ENCODE peak calls at places on chromosomes 1 and 21, in ten cellular contexts. One of them, this sample, is unnamed.

GRCh38 chr1:56978819-56979218 is 13.0 kb upstream of the C8B start:
- DNase-seq in non-pigmented ciliary epithelial cell: no peak
- DNase-seq in islet precursor cell: no peak
- DNase-seq in stimulated activated CD8-positive, alpha-beta memory T cell treated with anti-CD3 and anti-CD28 coated beads, Interleukin-2, amount 100 ng/mL, for 48 hours: no peak
- DNase-seq in CD4-positive, CD25-positive, alpha-beta regulatory T cell: no peak
- DNase-seq in glutamatergic neuron: no peak
- DNase-seq in T-helper 2 cell: no peak
- DNase-seq in Kasumi-1: no peak
- DNase-seq in tibial nerve: no peak
- DNase-seq in heart right ventricle: no peak
- DNase-seq in this sample: no peak

GRCh38 chr1:192327997-192328396 is 11.2 kb downstream of the RGS21 start:
- DNase-seq in non-pigmented ciliary epithelial cell: no peak
- DNase-seq in islet precursor cell: no peak
- DNase-seq in stimulated activated CD8-positive, alpha-beta memory T cell treated with anti-CD3 and anti-CD28 coated beads, Interleukin-2, amount 100 ng/mL, for 48 hours: no peak
- DNase-seq in CD4-positive, CD25-positive, alpha-beta regulatory T cell: no peak
- DNase-seq in glutamatergic neuron: no peak
- DNase-seq in T-helper 2 cell: no peak
- DNase-seq in Kasumi-1: no peak
- DNase-seq in tibial nerve: no peak
- DNase-seq in heart right ventricle: no peak
- DNase-seq in this sample: no peak

GRCh38 chr1:220370041-220370700 is 97.9 kb upstream of the RAB3GAP2 start:
- DNase-seq in non-pigmented ciliary epithelial cell: peak; percentile 79
- DNase-seq in islet precursor cell: peak; percentile 92
- DNase-seq in stimulated activated CD8-positive, alpha-beta memory T cell treated with anti-CD3 and anti-CD28 coated beads, Interleukin-2, amount 100 ng/mL, for 48 hours: no peak
- DNase-seq in CD4-positive, CD25-positive, alpha-beta regulatory T cell: no peak
- DNase-seq in glutamatergic neuron: peak; percentile 37
- DNase-seq in T-helper 2 cell: no peak
- DNase-seq in Kasumi-1: no peak
- DNase-seq in tibial nerve: no peak
- DNase-seq in heart right ventricle: peak; percentile 15
- DNase-seq in this sample: peak; percentile 22

GRCh38 chr1:36858981-36859380 is 175.3 kb downstream of the GRIK3 start:
- DNase-seq in non-pigmented ciliary epithelial cell: no peak
- DNase-seq in islet precursor cell: no peak
- DNase-seq in stimulated activated CD8-positive, alpha-beta memory T cell treated with anti-CD3 and anti-CD28 coated beads, Interleukin-2, amount 100 ng/mL, for 48 hours: no peak
- DNase-seq in CD4-positive, CD25-positive, alpha-beta regulatory T cell: no peak
- DNase-seq in glutamatergic neuron: no peak
- DNase-seq in T-helper 2 cell: no peak
- DNase-seq in Kasumi-1: no peak
- DNase-seq in tibial nerve: no peak
- DNase-seq in heart right ventricle: no peak
- DNase-seq in this sample: no peak

GRCh38 chr21:25518491-25518911 is 88.8 kb downstream of the MRPL39 start:
- DNase-seq in non-pigmented ciliary epithelial cell: no peak
- DNase-seq in islet precursor cell: peak; percentile 80
- DNase-seq in stimulated activated CD8-positive, alpha-beta memory T cell treated with anti-CD3 and anti-CD28 coated beads, Interleukin-2, amount 100 ng/mL, for 48 hours: no peak
- DNase-seq in CD4-positive, CD25-positive, alpha-beta regulatory T cell: no peak
- DNase-seq in glutamatergic neuron: no peak
- DNase-seq in T-helper 2 cell: no peak
- DNase-seq in Kasumi-1: no peak
- DNase-seq in tibial nerve: no peak
- DNase-seq in heart right ventricle: no peak
- DNase-seq in this sample: peak; percentile 15

GRCh38 chr1:205535866-205536758 is 31.6 kb downstream of the CDK18 start:
- DNase-seq in non-pigmented ciliary epithelial cell: no peak
- DNase-seq in islet precursor cell: peak; percentile 47
- DNase-seq in stimulated activated CD8-positive, alpha-beta memory T cell treated with anti-CD3 and anti-CD28 coated beads, Interleukin-2, amount 100 ng/mL, for 48 hours: no peak
- DNase-seq in CD4-positive, CD25-positive, alpha-beta regulatory T cell: no peak
- DNase-seq in glutamatergic neuron: no peak
- DNase-seq in T-helper 2 cell: no peak
- DNase-seq in Kasumi-1: no peak
- DNase-seq in tibial nerve: no peak
- DNase-seq in heart right ventricle: no peak
- DNase-seq in this sample: no peak

GRCh38 chr1:20600156-20600555 is 11.3 kb downstream of the CDA start:
- DNase-seq in non-pigmented ciliary epithelial cell: no peak
- DNase-seq in islet precursor cell: no peak
- DNase-seq in stimulated activated CD8-positive, alpha-beta memory T cell treated with anti-CD3 and anti-CD28 coated beads, Interleukin-2, amount 100 ng/mL, for 48 hours: no peak
- DNase-seq in CD4-positive, CD25-positive, alpha-beta regulatory T cell: no peak
- DNase-seq in glutamatergic neuron: no peak
- DNase-seq in T-helper 2 cell: no peak
- DNase-seq in Kasumi-1: no peak
- DNase-seq in tibial nerve: no peak
- DNase-seq in heart right ventricle: no peak
- DNase-seq in this sample: no peak

GRCh38 chr1:165143437-165144065 is 213.0 kb downstream of the LMX1A start:
- DNase-seq in non-pigmented ciliary epithelial cell: no peak
- DNase-seq in islet precursor cell: no peak
- DNase-seq in stimulated activated CD8-positive, alpha-beta memory T cell treated with anti-CD3 and anti-CD28 coated beads, Interleukin-2, amount 100 ng/mL, for 48 hours: peak; percentile 8
- DNase-seq in CD4-positive, CD25-positive, alpha-beta regulatory T cell: no peak
- DNase-seq in glutamatergic neuron: peak; percentile 31
- DNase-seq in T-helper 2 cell: peak; percentile 26
- DNase-seq in Kasumi-1: peak; percentile 58
- DNase-seq in tibial nerve: no peak
- DNase-seq in heart right ventricle: no peak
- DNase-seq in this sample: peak; percentile 20

GRCh38 chr1:3545363-3546047 is 65.8 kb downstream of the MEGF6 start:
- DNase-seq in non-pigmented ciliary epithelial cell: no peak
- DNase-seq in islet precursor cell: peak; percentile 74
- DNase-seq in stimulated activated CD8-positive, alpha-beta memory T cell treated with anti-CD3 and anti-CD28 coated beads, Interleukin-2, amount 100 ng/mL, for 48 hours: no peak
- DNase-seq in CD4-positive, CD25-positive, alpha-beta regulatory T cell: no peak
- DNase-seq in glutamatergic neuron: peak; percentile 57
- DNase-seq in T-helper 2 cell: no peak
- DNase-seq in Kasumi-1: no peak
- DNase-seq in tibial nerve: no peak
- DNase-seq in heart right ventricle: no peak
- DNase-seq in this sample: peak; percentile 57

GRCh38 chr21:16418211-16418610 is 688.4 kb downstream of the USP25 start:
- DNase-seq in non-pigmented ciliary epithelial cell: no peak
- DNase-seq in islet precursor cell: no peak
- DNase-seq in stimulated activated CD8-positive, alpha-beta memory T cell treated with anti-CD3 and anti-CD28 coated beads, Interleukin-2, amount 100 ng/mL, for 48 hours: no peak
- DNase-seq in CD4-positive, CD25-positive, alpha-beta regulatory T cell: no peak
- DNase-seq in glutamatergic neuron: no peak
- DNase-seq in T-helper 2 cell: no peak
- DNase-seq in Kasumi-1: no peak
- DNase-seq in tibial nerve: no peak
- DNase-seq in heart right ventricle: no peak
- DNase-seq in this sample: no peak

GRCh38 chr1:43994794-43995790 is 3.7 kb downstream of the CCDC24 start:
- DNase-seq in non-pigmented ciliary epithelial cell: no peak
- DNase-seq in islet precursor cell: peak; percentile 89
- DNase-seq in stimulated activated CD8-positive, alpha-beta memory T cell treated with anti-CD3 and anti-CD28 coated beads, Interleukin-2, amount 100 ng/mL, for 48 hours: no peak
- DNase-seq in CD4-positive, CD25-positive, alpha-beta regulatory T cell: no peak
- DNase-seq in glutamatergic neuron: peak; percentile 55
- DNase-seq in T-helper 2 cell: no peak
- DNase-seq in Kasumi-1: peak; percentile 38
- DNase-seq in tibial nerve: no peak
- DNase-seq in heart right ventricle: no peak
- DNase-seq in this sample: no peak

GRCh38 chr1:87706779-87707228 is 378.1 kb downstream of the LMO4 start:
- DNase-seq in non-pigmented ciliary epithelial cell: no peak
- DNase-seq in islet precursor cell: no peak
- DNase-seq in stimulated activated CD8-positive, alpha-beta memory T cell treated with anti-CD3 and anti-CD28 coated beads, Interleukin-2, amount 100 ng/mL, for 48 hours: no peak
- DNase-seq in CD4-positive, CD25-positive, alpha-beta regulatory T cell: no peak
- DNase-seq in glutamatergic neuron: no peak
- DNase-seq in T-helper 2 cell: no peak
- DNase-seq in Kasumi-1: no peak
- DNase-seq in tibial nerve: no peak
- DNase-seq in heart right ventricle: no peak
- DNase-seq in this sample: no peak

GRCh38 chr1:46202975-46203737 is at the start of gene LURAP1:
- DNase-seq in non-pigmented ciliary epithelial cell: no peak
- DNase-seq in islet precursor cell: peak; percentile 75
- DNase-seq in stimulated activated CD8-positive, alpha-beta memory T cell treated with anti-CD3 and anti-CD28 coated beads, Interleukin-2, amount 100 ng/mL, for 48 hours: peak; percentile 25
- DNase-seq in CD4-positive, CD25-positive, alpha-beta regulatory T cell: peak; percentile 29
- DNase-seq in glutamatergic neuron: peak; percentile 60
- DNase-seq in T-helper 2 cell: peak; percentile 50
- DNase-seq in Kasumi-1: no peak
- DNase-seq in tibial nerve: peak; percentile 34
- DNase-seq in heart right ventricle: peak; percentile 71
- DNase-seq in this sample: peak; percentile 68

GRCh38 chr1:164841723-164842465 is 282.9 kb downstream of the PBX1 start:
- DNase-seq in non-pigmented ciliary epithelial cell: no peak
- DNase-seq in islet precursor cell: no peak
- DNase-seq in stimulated activated CD8-positive, alpha-beta memory T cell treated with anti-CD3 and anti-CD28 coated beads, Interleukin-2, amount 100 ng/mL, for 48 hours: no peak
- DNase-seq in CD4-positive, CD25-positive, alpha-beta regulatory T cell: no peak
- DNase-seq in glutamatergic neuron: no peak
- DNase-seq in T-helper 2 cell: no peak
- DNase-seq in Kasumi-1: no peak
- DNase-seq in tibial nerve: no peak
- DNase-seq in heart right ventricle: no peak
- DNase-seq in this sample: peak; percentile 6

GRCh38 chr1:55670331-55671082 is 455.3 kb upstream of the USP24 start:
- DNase-seq in non-pigmented ciliary epithelial cell: no peak
- DNase-seq in islet precursor cell: no peak
- DNase-seq in stimulated activated CD8-positive, alpha-beta memory T cell treated with anti-CD3 and anti-CD28 coated beads, Interleukin-2, amount 100 ng/mL, for 48 hours: no peak
- DNase-seq in CD4-positive, CD25-positive, alpha-beta regulatory T cell: no peak
- DNase-seq in glutamatergic neuron: no peak
- DNase-seq in T-helper 2 cell: no peak
- DNase-seq in Kasumi-1: no peak
- DNase-seq in tibial nerve: no peak
- DNase-seq in heart right ventricle: no peak
- DNase-seq in this sample: peak; percentile 8

This sample was measured in nephron progenitor cell.